ENCODE peak calls at places on chromosomes 12 and 14, in seven cellular contexts. J is neuronal stem cell, Y is H1, L is mesenchymal stem cell, O is H9, N is IMR-90, K is mesendoderm. M is an unnamed sample. For H3K4me1, the result is how much of the 10 kb centered on the place peaks cover.

GRCh38 chr12:48767047-48767446 is 21.8 kb downstream of the ADCY6 start:
- DNase-seq in J (no peak), Y (no peak), L (peak), O (no peak), N (no peak), K (no peak), M (no peak)

GRCh38 chr12:27821259-27821973 is 41.4 kb upstream of the MANSC4 start:
- DNase-seq in J (peak), Y (no peak), L (peak), O (peak), N (peak), K (peak), M (peak)

GRCh38 chr12:25960176-25960575 is 1.7 kb downstream of the RASSF8 start:
- DNase-seq in J (no peak), Y (no peak), L (peak), O (no peak), N (peak), K (peak), M (no peak)

GRCh38 chr12:31298510-31298904 is 27.4 kb downstream of the SINHCAF start:
- DNase-seq in J (no peak), Y (no peak), L (no peak), O (no peak), N (no peak), K (no peak), M (no peak)

GRCh38 chr12:9756756-9757155 is 3.9 kb downstream of the CD69 start:
- DNase-seq in J (no peak), Y (no peak), L (no peak), O (no peak), N (no peak), K (no peak), M (no peak)

GRCh38 chr12:109153711-109154434 is 37.5 kb downstream of the ACACB start:
- DNase-seq in J (peak), Y (no peak), L (no peak), O (peak), N (no peak), K (peak), M (no peak)

GRCh38 chr12:65894127-65894526 is 69.8 kb downstream of the HMGA2 start:
- DNase-seq in J (no peak), Y (no peak), L (peak), O (no peak), N (peak), K (no peak), M (no peak)

GRCh38 chr14:103033744-103034143 is 23.6 kb downstream of the CDC42BPB start:
- DNase-seq in J (no peak), Y (no peak), L (peak), O (no peak), N (no peak), K (no peak), M (no peak)

GRCh38 chr12:27186240-27186839 is 57.7 kb upstream of the STK38L start:
- DNase-seq in J (no peak), Y (no peak), L (peak), O (no peak), N (peak), K (no peak), M (no peak)

GRCh38 chr14:45633220-45633984 is 380.4 kb upstream of the MIS18BP1 start:
- DNase-seq in J (no peak), Y (no peak), L (no peak), O (no peak), N (no peak), K (no peak), M (peak)

GRCh38 chr14:103819503-103820307 is 27.7 kb downstream of the PPP1R13B start:
- DNase-seq in J (peak), Y (peak), L (peak), O (peak), N (no peak), K (peak), M (no peak)

GRCh38 chr12:10369557-10370150 is 20.2 kb downstream of the KLRK1 start:
- DNase-seq in J (no peak), Y (no peak), L (no peak), O (no peak), N (no peak), K (no peak), M (no peak)

GRCh38 chr14:22391908-22392307 is 197.1 kb downstream of the DAD1 start:
- DNase-seq in J (peak), Y (no peak), L (peak), O (peak), N (peak), K (peak), M (peak)

GRCh38 chr12:126286203-126286602 is 1221.0 kb downstream of the AACS start:
- DNase-seq in J (no peak), Y (no peak), L (no peak), O (no peak), N (no peak), K (no peak), M (no peak)

GRCh38 chr12:86681062-86681461 is 424.9 kb upstream of the MGAT4C start:
- DNase-seq in J (no peak), Y (no peak), L (no peak), O (no peak), N (no peak), K (no peak), M (no peak)

GRCh38 chr12:64889434-64890216 is 65.2 kb downstream of the TBC1D30 start:
- DNase-seq in J (no peak), Y (no peak), L (peak), O (peak), N (peak), K (peak), M (peak)

GRCh38 chr14:76654573-76654955 is 106.7 kb upstream of the VASH1 start:
- DNase-seq in J (no peak), Y (no peak), L (no peak), O (peak), N (no peak), K (no peak), M (no peak)

GRCh38 chr14:63231733-63232132 is 27.5 kb downstream of the RHOJ start:
- DNase-seq in J (no peak), Y (no peak), L (no peak), O (no peak), N (no peak), K (no peak), M (no peak)

GRCh38 chr12:9597365-9597764 is 10.4 kb downstream of the KLRB1 start:
- DNase-seq in J (no peak), Y (no peak), L (no peak), O (no peak), N (no peak), K (no peak), M (no peak)

GRCh38 chr12:116595186-116595585 is 36.0 kb downstream of the MAP1LC3B2 start:
- DNase-seq in J (no peak), Y (no peak), L (no peak), O (no peak), N (no peak), K (no peak), M (no peak)

DNA sequence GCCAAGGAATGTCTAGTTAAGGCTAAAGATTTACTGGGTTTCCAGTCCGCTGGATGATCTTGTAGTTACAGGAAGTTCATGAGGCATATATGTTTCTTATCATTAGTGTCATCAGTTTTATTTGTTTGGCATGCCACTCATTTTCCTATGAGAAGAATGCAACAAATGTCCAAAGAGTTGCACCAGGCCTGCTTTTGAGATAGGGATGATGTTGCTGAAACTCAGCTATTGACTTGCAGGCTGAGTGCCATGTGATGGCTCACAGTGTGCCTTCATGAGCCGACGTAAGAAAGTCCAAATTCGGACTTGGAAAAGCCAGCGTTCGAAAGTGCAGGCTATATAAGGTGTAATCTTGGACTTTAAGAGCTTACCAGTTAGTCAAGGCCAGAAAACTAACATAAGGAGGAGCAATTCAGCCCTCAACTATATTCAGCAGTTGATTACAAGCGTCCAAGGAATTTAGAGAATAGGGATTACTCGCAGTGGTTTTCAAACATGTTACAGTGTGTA is 101.4 kb downstream of the LGMN start:
- DNase-seq in J (no peak), Y (no peak), L (peak), O (no peak), N (peak), K (no peak), M (peak)
- H3K4me1 ChIP-seq in J (under half), Y (under half), L (under half), O (under half), N (half or more), K (under half), M (under half)

DNA sequence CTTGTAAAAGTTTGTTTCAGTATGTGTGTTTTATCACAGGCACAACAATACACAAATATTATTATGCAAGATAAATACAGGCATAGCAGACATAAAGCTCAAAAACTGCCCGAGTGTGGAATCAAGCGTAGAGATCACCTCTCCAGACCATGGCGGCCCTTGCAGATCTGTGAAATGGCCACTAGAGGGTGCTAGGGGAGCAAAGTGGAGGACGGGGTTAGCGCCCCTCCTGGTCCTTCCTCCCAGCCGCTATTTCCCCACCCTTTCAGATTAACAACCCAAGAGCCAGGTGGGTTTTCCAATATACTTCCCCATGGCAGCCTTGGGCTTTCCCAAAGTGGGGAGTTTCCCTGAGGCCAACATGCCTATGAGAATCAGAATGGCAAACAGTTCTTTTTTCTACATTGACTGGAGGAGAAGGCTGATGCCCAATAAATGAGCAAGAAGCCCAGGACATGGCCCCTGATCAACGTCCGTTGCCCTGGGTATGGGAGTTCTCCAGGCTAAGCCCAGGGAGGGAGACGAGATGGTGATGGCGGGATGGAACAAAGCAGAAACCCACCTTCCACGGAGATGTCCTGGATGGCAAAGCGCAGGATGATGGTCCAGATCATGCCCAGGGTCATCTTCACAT is 67.4 kb downstream of the ACTN1 start:
- DNase-seq in J (peak), Y (peak), L (peak), O (peak), N (peak), K (peak), M (peak)
- H4K8ac ChIP-seq in J (no peak), Y (no peak), L (no peak), O (no peak), N (no peak), K (no peak), M (no peak)

GRCh38 chr12:104695453-104696148 is 238.9 kb downstream of the CHST11 start:
- DNase-seq in J (no peak), Y (no peak), L (peak), O (no peak), N (peak), K (no peak), M (peak)

GRCh38 chr12:104694711-104695110 is 238.0 kb downstream of the CHST11 start:
- DNase-seq in J (no peak), Y (no peak), L (peak), O (no peak), N (no peak), K (no peak), M (no peak)

GRCh38 chr12:104698871-104699270 is 242.1 kb downstream of the CHST11 start:
- DNase-seq in J (no peak), Y (no peak), L (no peak), O (no peak), N (peak), K (no peak), M (no peak)

GRCh38 chr12:104699489-104700194 is 242.9 kb downstream of the CHST11 start:
- DNase-seq in J (no peak), Y (no peak), L (no peak), O (no peak), N (peak), K (no peak), M (no peak)

DNA sequence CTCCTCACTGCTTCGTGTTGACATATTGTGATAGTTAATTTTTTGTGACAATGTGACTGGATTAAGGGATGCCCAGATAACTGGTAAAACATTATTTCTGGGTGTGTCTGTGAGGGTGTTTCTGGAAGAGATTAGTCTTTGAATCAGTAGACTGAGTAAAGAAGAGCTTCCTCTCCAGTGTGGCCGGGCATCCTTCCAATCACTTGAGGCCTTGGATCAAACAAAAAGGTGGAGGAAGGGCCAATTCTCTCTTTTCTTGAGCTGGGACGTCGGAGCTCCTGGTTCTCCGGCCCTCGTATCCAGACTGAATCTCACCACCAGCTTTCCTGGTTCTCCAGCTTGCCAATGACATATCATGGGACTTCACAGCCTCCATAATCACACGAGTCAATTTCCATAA is 240.4 kb downstream of the CHST11 start:
- DNase-seq in J (no peak), Y (no peak), L (no peak), O (no peak), N (no peak), K (no peak), M (no peak)
- H3K4me1 ChIP-seq in J (under half), Y (under half), L (under half), O (under half), N (under half), K (under half), M (under half)

GRCh38 chr12:56120158-56120846 is 2.2 kb downstream of the ZC3H10 start:
- DNase-seq in J (no peak), Y (no peak), L (no peak), O (no peak), N (peak), K (peak), M (peak)

GRCh38 chr12:56122637-56123036 is 4.6 kb downstream of the ZC3H10 start:
- DNase-seq in J (no peak), Y (no peak), L (peak), O (no peak), N (no peak), K (no peak), M (no peak)

GRCh38 chr12:56118688-56119045 is 601 bp downstream of the ZC3H10 start:
- DNase-seq in J (no peak), Y (no peak), L (no peak), O (no peak), N (no peak), K (no peak), M (no peak)

GRCh38 chr12:56119361-56119796 is 1.3 kb downstream of the ZC3H10 start:
- DNase-seq in J (peak), Y (peak), L (peak), O (peak), N (peak), K (peak), M (peak)

DNA sequence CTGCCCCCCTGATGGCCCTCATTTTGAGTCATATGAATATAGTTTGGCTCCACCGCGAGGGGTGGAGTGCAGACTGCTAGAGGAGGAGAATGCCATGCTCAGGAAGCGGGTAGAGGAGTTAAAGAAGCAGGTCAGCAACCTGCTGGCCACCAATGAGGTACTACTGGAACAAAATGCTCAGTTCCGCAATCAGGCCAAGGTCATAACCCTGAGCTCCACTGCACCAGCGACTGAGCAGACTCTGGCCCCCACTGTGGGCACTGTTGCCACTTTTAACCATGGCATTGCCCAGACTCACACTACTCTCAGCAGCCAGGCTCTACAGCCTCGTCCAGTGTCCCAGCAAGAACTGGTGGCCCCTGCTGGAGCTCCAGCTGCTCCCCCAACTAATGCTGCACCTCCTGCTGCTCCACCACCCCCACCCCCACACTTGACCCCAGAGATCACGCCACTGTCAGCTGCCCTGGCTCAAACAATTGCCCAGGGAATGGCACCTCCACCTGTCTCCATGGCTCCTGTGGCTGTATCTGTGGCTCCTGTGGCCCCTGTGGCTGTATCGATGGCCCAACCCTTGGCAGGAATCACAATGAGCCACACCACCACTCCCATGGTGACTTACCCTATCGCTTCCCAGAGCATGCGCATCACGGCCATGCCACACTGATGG is 3.3 kb downstream of the ZC3H10 start:
- DNase-seq in J (no peak), Y (no peak), L (no peak), O (no peak), N (no peak), K (no peak), M (no peak)
- H4K8ac ChIP-seq in J (no peak), Y (peak), L (no peak), O (no peak), N (no peak), K (no peak), M (no peak)

GRCh38 chr14:69683971-69684370 is 72.6 kb downstream of the SUSD6 start:
- DNase-seq in J (no peak), Y (no peak), L (no peak), O (no peak), N (no peak), K (no peak), M (no peak)
- H3K4me1 ChIP-seq in J (under half), Y (under half), L (under half), O (under half), N (under half), K (under half), M (under half)

GRCh38 chr12:76242813-76243540 is 105.2 kb downstream of the BBS10 start:
- DNase-seq in J (no peak), Y (no peak), L (no peak), O (no peak), N (peak), K (no peak), M (no peak)
- H4K8ac ChIP-seq in J (no peak), Y (no peak), L (no peak), O (no peak), N (no peak), K (no peak), M (no peak)

GRCh38 chr14:100728962-100729361 is 2.3 kb downstream of the DLK1 start:
- DNase-seq in J (no peak), Y (no peak), L (no peak), O (no peak), N (no peak), K (no peak), M (no peak)

GRCh38 chr14:100725587-100726387 is 905 bp upstream of the DLK1 start:
- DNase-seq in J (no peak), Y (no peak), L (no peak), O (no peak), N (no peak), K (no peak), M (no peak)

GRCh38 chr14:100726812-100727564 is at the start of gene DLK1:
- DNase-seq in J (no peak), Y (no peak), L (no peak), O (no peak), N (no peak), K (no peak), M (no peak)

GRCh38 chr14:100726467-100726811 is 253 bp upstream of the DLK1 start:
- DNase-seq in J (no peak), Y (no peak), L (no peak), O (no peak), N (no peak), K (no peak), M (no peak)

GRCh38 chr14:100727565-100728240 is 1.0 kb downstream of the DLK1 start:
- DNase-seq in J (no peak), Y (no peak), L (no peak), O (no peak), N (no peak), K (no peak), M (no peak)
- H3K4me1 ChIP-seq in J (half or more), Y (under half), L (under half), O (under half), N (under half), K (under half), M (under half)

M was measured in trophoblast cell.